ENCODE peak calls at places on chromosomes 2 and 18, in six cellular contexts. Y is CD14-positive monocyte, R is lower leg skin, A is AG09319, C is glutamatergic neuron, G is AG04450. V is an unnamed sample.

GRCh38 chr18:62339106-62339988 is 14.2 kb downstream of the TNFRSF11A start:
- DNase-seq in Y (no peak), R (no peak), A (no peak), C (no peak), G (peak), V (peak)

GRCh38 chr2:173612354-173612753 is 257.7 kb downstream of the CDCA7 start:
- DNase-seq in Y (no peak), R (no peak), A (no peak), C (no peak), G (no peak), V (no peak)

GRCh38 chr2:97698530-97698929 is 14.8 kb upstream of the ZAP70 start:
- DNase-seq in Y (no peak), R (no peak), A (no peak), C (no peak), G (no peak), V (no peak)

GRCh38 chr18:2657788-2658458 is 2.4 kb downstream of the SMCHD1 start:
- DNase-seq in Y (no peak), R (no peak), A (peak), C (no peak), G (peak), V (no peak)

GRCh38 chr2:14417586-14417985 is 214.9 kb upstream of the LRATD1 start:
- DNase-seq in Y (no peak), R (no peak), A (no peak), C (no peak), G (no peak), V (no peak)

GRCh38 chr18:48889115-48889941 is 61.4 kb downstream of the SMAD7 start:
- DNase-seq in Y (peak), R (no peak), A (no peak), C (peak), G (no peak), V (no peak)

GRCh38 chr2:156466739-156467405 is 30.7 kb downstream of the GPD2 start:
- DNase-seq in Y (no peak), R (peak), A (peak), C (no peak), G (no peak), V (no peak)

GRCh38 chr18:6614952-6615351 is 114.6 kb upstream of the ARHGAP28 start:
- DNase-seq in Y (no peak), R (no peak), A (no peak), C (no peak), G (no peak), V (no peak)

GRCh38 chr2:98175811-98176210 is 88.8 kb downstream of the VWA3B start:
- DNase-seq in Y (no peak), R (no peak), A (no peak), C (no peak), G (no peak), V (peak)

GRCh38 chr2:187553908-187554703 is at the start of gene TFPI:
- DNase-seq in Y (no peak), R (peak), A (no peak), C (no peak), G (no peak), V (no peak)

GRCh38 chr2:172734711-172735645 is 667 bp upstream of the RAPGEF4 start:
- DNase-seq in Y (no peak), R (no peak), A (no peak), C (no peak), G (no peak), V (peak)

GRCh38 chr2:226077031-226077430 is 677.5 kb downstream of the NYAP2 start:
- DNase-seq in Y (no peak), R (no peak), A (peak), C (no peak), G (peak), V (no peak)

GRCh38 chr2:74917702-74918619 is 40.5 kb upstream of the POLE4 start:
- DNase-seq in Y (no peak), R (no peak), A (peak), C (no peak), G (peak), V (no peak)

GRCh38 chr2:226687641-226688253 is 111.9 kb downstream of the IRS1 start:
- DNase-seq in Y (no peak), R (no peak), A (no peak), C (no peak), G (no peak), V (no peak)

GRCh38 chr18:13630869-13631268 is 95.5 kb downstream of the FAM210A start:
- DNase-seq in Y (no peak), R (no peak), A (no peak), C (no peak), G (no peak), V (no peak)

GRCh38 chr2:109694190-109694589 is 80.0 kb downstream of the SOWAHC start:
- DNase-seq in Y (no peak), R (no peak), A (no peak), C (no peak), G (no peak), V (no peak)

GRCh38 chr2:144454466-144455287 is 65.2 kb downstream of the ZEB2 start:
- DNase-seq in Y (no peak), R (no peak), A (no peak), C (no peak), G (no peak), V (peak)

GRCh38 chr2:217326238-217327022 is 466.6 kb upstream of the TNP1 start:
- DNase-seq in Y (no peak), R (no peak), A (no peak), C (no peak), G (no peak), V (no peak)

GRCh38 chr2:38601061-38601460 is 1.7 kb downstream of the HNRNPLL start:
- DNase-seq in Y (no peak), R (no peak), A (no peak), C (no peak), G (no peak), V (no peak)

GRCh38 chr18:53698907-53699306 is 525.6 kb downstream of the MBD2 start:
- DNase-seq in Y (no peak), R (no peak), A (peak), C (peak), G (no peak), V (peak)

GRCh38 chr2:70012887-70013286 is 51.5 kb upstream of the ASPRV1 start:
- DNase-seq in Y (no peak), R (no peak), A (no peak), C (no peak), G (no peak), V (no peak)

GRCh38 chr2:85656468-85656867 is 11.5 kb downstream of the SFTPB start:
- DNase-seq in Y (no peak), R (no peak), A (no peak), C (no peak), G (no peak), V (no peak)

GRCh38 chr2:102420290-102420689 is 2.7 kb upstream of the IL18RAP start:
- DNase-seq in Y (no peak), R (no peak), A (no peak), C (no peak), G (no peak), V (no peak)

GRCh38 chr2:128306081-128306930 is 12.4 kb downstream of the HS6ST1 start:
- DNase-seq in Y (peak), R (no peak), A (peak), C (peak), G (peak), V (no peak)
- TF ChIP-seq CTCF in Y (no peak), R (no peak), A (peak), C (no peak), G (peak), V (no peak)

DNA sequence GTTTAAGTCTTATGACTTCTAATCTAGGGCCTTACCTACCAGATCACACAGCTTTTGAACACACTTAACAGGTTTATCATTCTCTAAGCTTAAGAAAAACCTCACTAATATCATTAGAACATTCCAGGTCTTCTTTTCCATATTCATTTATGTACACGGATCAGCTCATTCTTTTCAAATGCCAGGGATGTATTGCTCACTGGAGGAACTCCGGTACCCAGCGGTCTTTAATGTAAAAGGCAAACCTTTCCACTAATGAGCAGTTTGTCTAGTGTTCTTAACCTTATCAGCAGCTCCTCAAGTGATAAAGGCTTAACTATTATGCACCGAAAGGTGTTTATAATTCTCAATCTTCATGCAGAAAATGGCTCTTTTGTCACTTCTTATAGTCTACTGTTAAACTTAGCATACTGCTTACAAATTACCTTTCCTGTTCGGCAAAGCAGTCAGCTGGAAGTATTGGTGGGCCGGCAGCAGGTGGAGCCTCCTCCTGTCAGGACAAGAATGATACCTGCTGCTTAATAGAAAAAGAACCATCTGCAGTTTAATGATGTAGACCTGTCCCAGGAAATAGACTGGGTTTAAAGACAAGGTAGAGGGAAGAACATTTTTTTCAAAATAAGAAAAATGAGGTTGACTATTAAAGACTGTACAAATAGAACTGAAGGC is 142.7 kb downstream of the FIGN start:
- DNase-seq in Y (no peak), R (no peak), A (no peak), C (no peak), G (no peak), V (no peak)
- TF ChIP-seq CTCF in Y (no peak), R (no peak), A (no peak), C (no peak), G (no peak), V (no peak)

GRCh38 chr2:213149949-213150314 is 1.5 kb downstream of the IKZF2 start:
- DNase-seq in Y (no peak), R (no peak), A (no peak), C (no peak), G (no peak), V (no peak)

GRCh38 chr2:213151437-213152064 is at the start of gene IKZF2:
- DNase-seq in Y (peak), R (peak), A (peak), C (peak), G (peak), V (peak)

GRCh38 chr2:213150315-213150951 is 979 bp downstream of the IKZF2 start:
- DNase-seq in Y (no peak), R (no peak), A (no peak), C (peak), G (no peak), V (no peak)

GRCh38 chr2:213152888-213153287 is 1.5 kb upstream of the IKZF2 start:
- DNase-seq in Y (no peak), R (no peak), A (no peak), C (no peak), G (no peak), V (no peak)

DNA sequence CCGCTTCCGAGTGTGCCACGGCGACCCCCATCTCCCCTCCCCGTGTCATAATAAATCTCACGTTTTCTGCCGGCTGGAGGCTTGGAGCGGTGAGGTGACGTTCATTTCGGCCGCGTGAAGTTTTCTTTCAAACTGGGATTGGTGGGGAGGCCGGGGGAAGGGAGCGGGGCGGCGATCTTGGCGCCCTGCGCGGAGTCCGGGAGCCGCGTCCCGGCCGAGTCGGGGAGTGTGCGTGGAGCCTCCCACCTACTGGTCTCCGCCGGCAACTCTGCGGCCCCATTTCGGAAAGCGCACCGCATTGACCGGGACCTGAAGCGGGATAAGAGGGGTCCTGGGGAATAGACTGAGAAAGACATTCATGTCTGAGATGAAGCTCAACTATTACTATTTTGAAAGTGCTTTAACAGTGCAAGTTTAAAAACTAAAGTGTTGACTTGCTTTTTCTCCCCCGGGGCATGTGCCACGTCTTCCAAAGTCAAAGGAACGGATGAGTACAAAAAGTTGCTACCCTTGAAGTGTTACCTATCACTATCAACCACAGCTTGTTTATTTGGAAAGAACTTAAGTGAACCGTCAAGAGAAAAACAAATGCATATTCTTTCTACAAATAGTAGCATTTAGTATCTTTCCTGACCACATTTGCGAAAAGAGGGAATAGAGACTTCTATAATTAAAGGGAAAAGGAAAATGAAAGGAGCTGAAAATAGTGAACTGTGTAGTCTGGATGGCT is 818 bp upstream of the IKZF2 start:
- DNase-seq in Y (no peak), R (peak), A (peak), C (peak), G (peak), V (no peak)
- TF ChIP-seq CTCF in Y (no peak), R (no peak), A (peak), C (no peak), G (peak), V (no peak)

DNA sequence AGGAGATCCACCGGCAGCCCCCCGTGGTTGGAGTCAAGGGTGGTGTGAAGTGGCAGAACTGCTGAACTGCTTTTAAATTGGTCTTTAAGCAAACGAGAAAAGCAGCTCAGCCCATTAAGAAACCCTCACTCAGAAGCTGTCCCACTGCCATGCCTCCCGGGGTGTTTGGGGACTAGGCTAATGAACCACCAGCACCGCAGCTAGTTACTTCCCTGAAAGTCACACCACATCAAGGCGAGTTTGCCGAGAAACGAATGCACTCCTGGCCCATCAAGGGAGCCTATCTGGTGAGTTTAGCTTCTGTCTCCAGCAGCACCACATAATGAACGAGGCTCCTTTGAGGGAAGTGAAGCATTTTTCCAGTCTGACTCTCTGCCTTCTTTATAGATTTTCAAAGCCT is 14.6 kb upstream of the ALK start:
- DNase-seq in Y (no peak), R (no peak), A (no peak), C (no peak), G (no peak), V (no peak)
- TF ChIP-seq CTCF in Y (no peak), R (no peak), A (no peak), C (no peak), G (no peak), V (no peak)

GRCh38 chr2:73385486-73386341 is at the start of gene ALMS1:
- DNase-seq in Y (peak), R (peak), A (peak), C (peak), G (peak), V (peak)
- TF ChIP-seq CTCF in Y (no peak), R (no peak), A (peak), C (no peak), G (peak), V (no peak)

GRCh38 chr18:51135795-51136194 is 61.7 kb downstream of the MEX3C start:
- DNase-seq in Y (no peak), R (no peak), A (no peak), C (no peak), G (no peak), V (no peak)
- TF ChIP-seq CTCF in Y (no peak), R (no peak), A (peak), C (peak), G (peak), V (peak)

GRCh38 chr2:199458017-199458805 is 472 bp upstream of the SATB2 start:
- DNase-seq in Y (no peak), R (no peak), A (no peak), C (peak), G (no peak), V (peak)

GRCh38 chr2:199455186-199455532 is 2.6 kb downstream of the SATB2 start:
- DNase-seq in Y (no peak), R (no peak), A (no peak), C (no peak), G (no peak), V (no peak)

GRCh38 chr2:199456383-199457146 is 1.2 kb downstream of the SATB2 start:
- DNase-seq in Y (no peak), R (no peak), A (no peak), C (no peak), G (no peak), V (no peak)

GRCh38 chr2:199457147-199458016 is at the start of gene SATB2:
- DNase-seq in Y (no peak), R (no peak), A (peak), C (peak), G (no peak), V (peak)

GRCh38 chr2:199455533-199456382 is 2.0 kb downstream of the SATB2 start:
- DNase-seq in Y (no peak), R (no peak), A (no peak), C (peak), G (no peak), V (no peak)
- TF ChIP-seq CTCF in Y (no peak), R (no peak), A (no peak), C (no peak), G (no peak), V (no peak)

GRCh38 chr2:108029912-108030311 is 43.6 kb downstream of the SLC5A7 start:
- DNase-seq in Y (no peak), R (no peak), A (no peak), C (no peak), G (no peak), V (no peak)

GRCh38 chr2:108031471-108031941 is 45.2 kb downstream of the SLC5A7 start:
- DNase-seq in Y (no peak), R (no peak), A (no peak), C (no peak), G (no peak), V (no peak)

GRCh38 chr2:108034843-108035242 is 48.5 kb downstream of the SLC5A7 start:
- DNase-seq in Y (no peak), R (no peak), A (no peak), C (no peak), G (no peak), V (no peak)
- TF ChIP-seq CTCF in Y (no peak), R (no peak), A (no peak), C (no peak), G (peak), V (no peak)

DNA sequence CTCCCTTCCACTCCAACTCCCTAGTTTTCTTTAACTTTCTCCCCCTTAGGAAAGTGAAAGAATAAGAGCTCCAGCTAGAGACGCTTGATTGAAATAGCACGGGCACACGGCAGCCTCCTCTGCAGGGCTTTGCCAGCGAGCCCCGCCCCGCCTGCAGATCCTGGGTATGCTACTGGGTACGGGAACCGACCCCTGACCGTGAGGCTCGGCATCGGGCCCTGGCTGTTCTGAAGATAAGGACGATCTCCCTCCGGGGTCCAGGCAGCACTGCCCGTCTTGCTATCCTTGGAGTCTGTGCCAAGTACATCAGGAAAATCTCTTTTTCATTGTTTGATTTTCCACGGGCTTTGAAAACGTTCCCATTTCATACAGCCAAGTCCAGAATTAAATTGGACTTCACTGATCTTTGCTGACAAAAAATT is 284.5 kb downstream of the MTX2 start:
- DNase-seq in Y (no peak), R (peak), A (no peak), C (peak), G (no peak), V (peak)
- TF ChIP-seq CTCF in Y (no peak), R (no peak), A (peak), C (no peak), G (no peak), V (no peak)